ENCODE peak calls at places on chromosomes 3 and 15, in eight cellular contexts. O is thoracic aorta, L is astrocyte, B is body of pancreas, W is aorta, R is mammary epithelial cell, F is ovary, A is suprapubic skin. I is an unnamed sample.

GRCh38 chr3:17195856-17196604 is 311.3 kb downstream of the PLCL2 start:
- DNase-seq in L (no peak), O (no peak), R (no peak), B (no peak), F (no peak), A (no peak), W (no peak), I (no peak)

GRCh38 chr3:73542127-73542526 is 82.6 kb downstream of the PDZRN3 start:
- DNase-seq in W (no peak), B (peak; percentile 88), O (no peak), L (no peak), R (peak; percentile 75), A (no peak), F (no peak), I (no peak)

GRCh38 chr3:157920804-157921203 is 185.4 kb downstream of the SHOX2 start:
- DNase-seq in F (no peak), B (no peak), R (no peak), W (no peak), O (no peak), A (no peak), L (no peak), I (no peak)

GRCh38 chr3:65914032-65914739 is 124.5 kb downstream of the MAGI1 start:
- DNase-seq in A (no peak), L (no peak), R (no peak), F (no peak), O (no peak), B (no peak), W (no peak), I (no peak)

GRCh38 chr3:17088602-17089313 is 204.0 kb downstream of the PLCL2 start:
- DNase-seq in B (peak; percentile 27), F (no peak), W (peak; percentile 41), L (no peak), A (no peak), R (no peak), O (no peak), I (no peak)

GRCh38 chr3:181534881-181535280 is 176.8 kb upstream of the SOX2 start:
- DNase-seq in R (no peak), B (no peak), L (peak; percentile 25), F (no peak), O (no peak), W (no peak), A (no peak), I (no peak)

GRCh38 chr15:75043509-75044257 is 20.3 kb downstream of the PPCDC start:
- DNase-seq in W (peak; percentile 97), O (peak; percentile 93), R (peak; percentile 88), B (peak; percentile 98), A (peak; percentile 97), F (peak; percentile 100), L (peak; percentile 99), I (peak; percentile 99)

GRCh38 chr15:51708013-51708412 is 26.7 kb downstream of the SCG3 start:
- DNase-seq in L (no peak), B (peak; percentile 69), R (no peak), F (peak; percentile 20), A (no peak), O (no peak), W (no peak), I (no peak)

GRCh38 chr3:175940881-175941280 is 1081.7 kb downstream of the NAALADL2 start:
- DNase-seq in B (no peak), L (no peak), A (no peak), R (peak; percentile 11), W (peak; percentile 40), F (no peak), O (no peak), I (no peak)

GRCh38 chr15:78312956-78313355 is 13.5 kb upstream of the SKIC8 start:
- DNase-seq in O (no peak), A (no peak), W (no peak), R (no peak), L (no peak), F (no peak), B (no peak), I (peak; percentile 25)

GRCh38 chr3:167743799-167744198 is 8.3 kb downstream of the SERPINI1 start:
- DNase-seq in L (no peak), W (no peak), O (no peak), R (no peak), B (no peak), F (no peak), A (no peak), I (no peak)

GRCh38 chr3:34207826-34208225 is 409.4 kb downstream of the PDCD6IP start:
- DNase-seq in B (no peak), A (no peak), R (no peak), L (peak; percentile 44), O (no peak), W (no peak), F (no peak), I (no peak)

GRCh38 chr3:190619353-190619752 is 105.5 kb downstream of the IL1RAP start:
- DNase-seq in O (no peak), B (no peak), W (no peak), R (no peak), L (no peak), F (no peak), A (no peak), I (no peak)

GRCh38 chr3:187931111-187931510 is 185.8 kb upstream of the BCL6 start:
- DNase-seq in A (no peak), B (no peak), F (no peak), L (peak; percentile 91), O (no peak), W (no peak), R (no peak), I (no peak)

GRCh38 chr3:81451611-81452010 is 309.8 kb downstream of the GBE1 start:
- DNase-seq in B (no peak), F (no peak), O (no peak), A (no peak), L (peak; percentile 60), W (no peak), R (peak; percentile 20), I (no peak)

GRCh38 chr3:16423298-16423697 is 90.2 kb downstream of the RFTN1 start:
- DNase-seq in B (no peak), R (peak; percentile 39), W (no peak), A (no peak), F (no peak), O (no peak), L (no peak), I (no peak)

DNA sequence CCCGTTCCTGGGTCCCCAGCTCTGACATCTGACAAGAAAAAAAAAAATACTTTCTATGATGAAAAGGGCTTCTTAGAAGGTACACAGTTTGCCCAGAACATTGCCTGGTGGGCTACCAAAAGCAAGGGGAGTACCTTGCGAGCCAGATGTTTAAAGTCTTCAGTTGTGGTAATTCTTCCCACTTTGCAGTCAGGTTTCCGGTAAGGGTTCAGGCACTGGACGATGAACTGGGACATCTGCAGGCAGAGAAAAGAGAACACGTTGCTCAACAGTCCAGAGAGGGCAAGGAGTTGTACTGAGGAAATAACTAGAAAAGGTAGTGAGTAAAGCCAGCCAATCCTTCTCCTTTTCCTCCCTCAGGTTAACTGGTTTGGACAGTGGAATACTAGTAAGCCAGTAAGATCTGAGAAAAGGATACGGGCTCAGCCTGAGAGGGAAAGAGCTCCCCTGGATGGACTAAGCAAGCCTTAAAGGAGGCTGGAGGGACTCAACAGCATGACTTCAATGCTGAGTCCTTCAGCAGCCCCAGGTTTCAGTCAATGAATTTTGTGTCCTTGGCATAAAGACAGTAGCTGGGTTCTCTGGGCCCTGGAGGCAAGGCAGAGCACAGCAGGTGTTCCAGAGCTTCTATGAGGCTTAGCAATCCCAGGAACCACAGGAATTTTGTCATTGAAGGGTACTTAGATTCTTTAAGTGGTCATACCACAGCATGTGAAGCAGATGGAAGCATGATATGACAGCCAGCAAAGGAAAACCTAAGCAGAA is 38.2 kb downstream of the NBEAL2 start:
- DNase-seq in W (no peak), R (no peak), A (no peak), L (peak; percentile 38), B (no peak), F (no peak), O (no peak), I (no peak)
- H3K4me3 ChIP-seq in W (no peak overlapping the region), R (no peak overlapping the region), A (no peak overlapping the region), L (no peak overlapping the region), B (no peak overlapping the region), F (no peak overlapping the region), O (no peak overlapping the region), I (no peak overlapping the region)

GRCh38 chr3:7687428-7688147 is 814.0 kb upstream of the LMCD1 start:
- DNase-seq in B (no peak), A (no peak), W (no peak), F (no peak), L (no peak), R (no peak), O (no peak), I (no peak)

GRCh38 chr3:7684193-7684592 is 817.4 kb upstream of the LMCD1 start:
- DNase-seq in B (no peak), F (no peak), O (no peak), R (no peak), W (no peak), L (no peak), A (no peak), I (no peak)

GRCh38 chr3:7683431-7683830 is 818.2 kb upstream of the LMCD1 start:
- DNase-seq in R (peak; percentile 0), F (no peak), B (no peak), L (peak; percentile 16), W (no peak), O (no peak), A (no peak), I (no peak)

GRCh38 chr3:7682822-7683229 is 818.8 kb upstream of the LMCD1 start:
- DNase-seq in W (peak; percentile 60), O (no peak), B (peak; percentile 65), L (peak; percentile 97), A (no peak), R (peak; percentile 85), F (no peak), I (no peak)
- H3K4me1 ChIP-seq in W (no peaks in the 10 kb centered on the region), O (peaks cover 14% of the 10 kb centered on the region), B (no peaks in the 10 kb centered on the region), L (peaks cover 9% of the 10 kb centered on the region), A (peaks cover 15% of the 10 kb centered on the region), R (peaks cover 10% of the 10 kb centered on the region), F (no peaks in the 10 kb centered on the region), I (peaks cover 17% of the 10 kb centered on the region)

GRCh38 chr3:43523454-43524053 is 98.3 kb downstream of the ANO10 start:
- DNase-seq in L (no peak), R (peak; percentile 60), W (no peak), F (no peak), O (no peak), A (no peak), B (no peak), I (no peak)
- H3K4me3 ChIP-seq in L (no peak overlapping the region), R (no peak overlapping the region), W (no peak overlapping the region), F (no peak overlapping the region), O (no peak overlapping the region), A (no peak overlapping the region), B (no peak overlapping the region), I (no peak overlapping the region)

GRCh38 chr3:44969170-44969569 is 6.8 kb downstream of the ZDHHC3 start:
- DNase-seq in O (no peak), R (no peak), F (no peak), L (no peak), A (peak; percentile 35), W (no peak), B (no peak), I (no peak)

GRCh38 chr3:44968447-44968858 is 7.5 kb downstream of the ZDHHC3 start:
- DNase-seq in F (no peak), R (no peak), W (no peak), L (no peak), O (no peak), A (no peak), B (no peak), I (no peak)

GRCh38 chr3:44969779-44970178 is 6.2 kb downstream of the ZDHHC3 start:
- DNase-seq in L (no peak), O (no peak), B (no peak), F (no peak), A (peak; percentile 32), R (no peak), W (no peak), I (no peak)

GRCh38 chr3:44974406-44974805 is 1.6 kb downstream of the ZDHHC3 start:
- DNase-seq in A (no peak), R (no peak), F (no peak), L (no peak), O (no peak), B (no peak), W (no peak), I (no peak)

GRCh38 chr3:44970916-44971490 is 5.0 kb downstream of the ZDHHC3 start:
- DNase-seq in A (no peak), R (peak; percentile 54), W (no peak), L (no peak), B (no peak), F (no peak), O (no peak), I (no peak)
- H3K4me1 ChIP-seq in A (peaks cover 88% of the 10 kb centered on the region), R (peaks cover 57% of the 10 kb centered on the region), W (no peaks in the 10 kb centered on the region), L (peaks cover 6% of the 10 kb centered on the region), B (peaks cover 15% of the 10 kb centered on the region), F (peaks cover 9% of the 10 kb centered on the region), O (peaks cover 6% of the 10 kb centered on the region), I (peaks cover 15% of the 10 kb centered on the region)